ENCODE peak calls at places on chromosomes 7 and 10, in seven cellular contexts. T is OCI-LY7; O is CD8-positive, alpha-beta memory T cell; H is activated T-helper 2 cell treated with anti-CD3 and anti-CD28 coated beads, Interferon-gamma antibody, Interleukin-2, Interleukin-4, amounts not matched to agents 10 μg/mL and 5 μg/mL and 100 μg/mL, durations not matched to agents 14 hours and 24 hours and 36 hours; R is activated CD8-positive, alpha-beta memory T cell treated with anti-CD3 and anti-CD28 coated beads for 24 hours; N is fibroblast of mammary gland; J is AG09319. P is an unnamed sample.
A peak's percentile ranks its signal among the peaks of the same experiment; 100 is the strongest.

GRCh38 chr7:141281311-141281710 is 207.4 kb downstream of the TMEM178B start:
- DNase-seq in T (no peak), O (no peak), H (no peak), R (no peak), N (no peak), J (no peak), P (no peak)

GRCh38 chr10:114857922-114858629 is 36.5 kb downstream of the FHIP2A start:
- DNase-seq in T (no peak), O (no peak), H (no peak), R (no peak), N (no peak), J (no peak), P (no peak)

GRCh38 chr7:147276783-147277370 is 1160.3 kb downstream of the CNTNAP2 start:
- DNase-seq in T (no peak), O (no peak), H (no peak), R (no peak), N (no peak), J (no peak), P (no peak)

GRCh38 chr7:46755120-46756034 is 826.5 kb downstream of the TNS3 start:
- DNase-seq in T (no peak), O (no peak), H (no peak), R (no peak), N (no peak), J (no peak), P (no peak)

GRCh38 chr10:79491171-79491835 is 21.0 kb upstream of the EIF5AL1 start:
- DNase-seq in T (peak; percentile 8), O (no peak), H (no peak), R (no peak), N (no peak), J (no peak), P (no peak)

GRCh38 chr10:122475130-122475529 is 13.8 kb downstream of the HTRA1 start:
- DNase-seq in T (no peak), O (no peak), H (no peak), R (no peak), N (no peak), J (no peak), P (no peak)

GRCh38 chr7:142871260-142872105 is 14.1 kb downstream of the TRPV6 start:
- DNase-seq in T (no peak), O (no peak), H (no peak), R (peak; percentile 47), N (no peak), J (no peak), P (no peak)

GRCh38 chr7:43220250-43220649 is 107.8 kb downstream of the HECW1 start:
- DNase-seq in T (no peak), O (no peak), H (no peak), R (no peak), N (peak; percentile 97), J (no peak), P (peak; percentile 91)

GRCh38 chr10:28587970-28588290 is 55.0 kb downstream of the WAC start:
- DNase-seq in T (no peak), O (no peak), H (no peak), R (no peak), N (peak; percentile 76), J (peak; percentile 63), P (peak; percentile 31)

P was measured in RCC 7860.